ENCODE peak calls at places on chromosomes 6 and 20, in ten cellular contexts. S is substantia nigra, F is HTR-8/SVneo, N is EH, O is Daoy, B is T-helper 17 cell, E is heart right ventricle, J is T-cell, P is MV-4-11, K is cardiac fibroblast. X is an unnamed sample.

GRCh38 chr20:46206025-46206424 is 87.9 kb downstream of the CD40 start:
- DNase-seq in S (peak; percentile 36), F (peak; percentile 83), N (peak; percentile 64), O (peak; percentile 67), B (no peak), E (peak; percentile 46), J (no peak), P (peak; percentile 98), K (peak; percentile 57), X (peak; percentile 49)

GRCh38 chr6:29625337-29625930 is 7.5 kb downstream of the GABBR1 start:
- DNase-seq in S (no peak), F (no peak), N (no peak), O (no peak), B (no peak), E (no peak), J (no peak), P (no peak), K (no peak), X (no peak)

GRCh38 chr6:39088331-39088730 is 26.7 kb downstream of the SAYSD1 start:
- DNase-seq in S (no peak), F (peak; percentile 33), N (peak; percentile 56), O (peak; percentile 41), B (no peak), E (peak; percentile 55), J (no peak), P (peak; percentile 92), K (peak; percentile 80), X (peak; percentile 50)

GRCh38 chr20:23658336-23658735 is 20.6 kb upstream of the CST3 start:
- DNase-seq in S (no peak), F (no peak), N (peak; percentile 22), O (no peak), B (no peak), E (no peak), J (no peak), P (no peak), K (no peak), X (no peak)

GRCh38 chr6:36627801-36628246 is 33.7 kb downstream of the SRSF3 start:
- DNase-seq in S (peak; percentile 27), F (no peak), N (peak; percentile 72), O (peak; percentile 88), B (no peak), E (peak; percentile 67), J (no peak), P (no peak), K (peak; percentile 95), X (peak; percentile 69)

GRCh38 chr20:46917155-46917554 is 22.5 kb downstream of the EYA2 start:
- DNase-seq in S (no peak), F (no peak), N (no peak), O (no peak), B (no peak), E (no peak), J (no peak), P (no peak), K (no peak), X (no peak)

GRCh38 chr20:40739841-40740240 is 50.8 kb upstream of the MAFB start:
- DNase-seq in S (no peak), F (no peak), N (no peak), O (no peak), B (no peak), E (no peak), J (no peak), P (no peak), K (no peak), X (no peak)

GRCh38 chr6:37688088-37688850 is 9.4 kb downstream of the MDGA1 start:
- DNase-seq in S (no peak), F (no peak), N (no peak), O (no peak), B (no peak), E (no peak), J (no peak), P (no peak), K (no peak), X (peak; percentile 74)

GRCh38 chr6:139508023-139508422 is 133.6 kb upstream of the CITED2 start:
- DNase-seq in S (no peak), F (peak; percentile 27), N (peak; percentile 56), O (no peak), B (no peak), E (no peak), J (no peak), P (peak; percentile 48), K (peak; percentile 52), X (no peak)

GRCh38 chr6:85462673-85463072 is 12.8 kb downstream of the NT5E start:
- DNase-seq in S (no peak), F (no peak), N (no peak), O (no peak), B (no peak), E (no peak), J (no peak), P (no peak), K (no peak), X (peak; percentile 81)

GRCh38 chr6:56657364-56657763 is 14.7 kb upstream of the DST start:
- DNase-seq in S (no peak), F (no peak), N (no peak), O (no peak), B (no peak), E (no peak), J (no peak), P (peak; percentile 18), K (no peak), X (no peak)

GRCh38 chr20:8082999-8083398 is 49.1 kb upstream of the PLCB1 start:
- DNase-seq in S (no peak), F (no peak), N (peak; percentile 16), O (no peak), B (no peak), E (peak; percentile 9), J (no peak), P (no peak), K (peak; percentile 91), X (no peak)

GRCh38 chr20:46939031-46939430 is 44.4 kb downstream of the EYA2 start:
- DNase-seq in S (no peak), F (peak; percentile 56), N (peak; percentile 21), O (no peak), B (no peak), E (no peak), J (no peak), P (peak; percentile 51), K (no peak), X (no peak)

GRCh38 chr6:113630738-113631535 is 226.2 kb upstream of the MARCKS start:
- DNase-seq in S (peak; percentile 9), F (no peak), N (peak; percentile 76), O (peak; percentile 78), B (no peak), E (peak; percentile 17), J (peak; percentile 1), P (peak; percentile 85), K (peak; percentile 70), X (peak; percentile 70)

GRCh38 chr20:13396036-13396435 is 175.0 kb downstream of the ISM1 start:
- DNase-seq in S (no peak), F (no peak), N (peak; percentile 97), O (no peak), B (no peak), E (no peak), J (no peak), P (no peak), K (no peak), X (no peak)

GRCh38 chr6:35327349-35328027 is 14.9 kb upstream of the PPARD start:
- DNase-seq in S (no peak), F (peak; percentile 79), N (peak; percentile 66), O (peak; percentile 48), B (peak; percentile 55), E (peak; percentile 67), J (peak; percentile 78), P (peak; percentile 61), K (peak; percentile 70), X (peak; percentile 82)

GRCh38 chr6:4295058-4295788 is 159.8 kb upstream of the ECI2 start:
- DNase-seq in S (no peak), F (no peak), N (no peak), O (no peak), B (no peak), E (no peak), J (no peak), P (no peak), K (no peak), X (no peak)

GRCh38 chr20:34525709-34526416 is 9.6 kb downstream of the DYNLRB1 start:
- DNase-seq in S (peak; percentile 64), F (peak; percentile 98), N (peak; percentile 100), O (peak; percentile 97), B (no peak), E (peak; percentile 48), J (no peak), P (peak; percentile 11), K (peak; percentile 97), X (no peak)

GRCh38 chr6:170130201-170130621 is 160.7 kb downstream of the DLL1 start:
- DNase-seq in S (no peak), F (no peak), N (no peak), O (no peak), B (no peak), E (no peak), J (no peak), P (no peak), K (no peak), X (no peak)

GRCh38 chr6:163984446-163984936 is 570.0 kb downstream of the QKI start:
- DNase-seq in S (no peak), F (no peak), N (peak; percentile 2), O (peak; percentile 65), B (no peak), E (no peak), J (no peak), P (peak; percentile 86), K (no peak), X (peak; percentile 42)

GRCh38 chr6:39907871-39908575 is 26.2 kb downstream of the MOCS1 start:
- DNase-seq in S (no peak), F (no peak), N (no peak), O (no peak), B (no peak), E (no peak), J (no peak), P (no peak), K (no peak), X (no peak)

GRCh38 chr20:61599061-61599930 is 347.2 kb downstream of the CDH4 start:
- DNase-seq in S (no peak), F (no peak), N (no peak), O (peak; percentile 55), B (no peak), E (no peak), J (no peak), P (no peak), K (no peak), X (peak; percentile 24)

GRCh38 chr6:103797738-103798137 is 1062.0 kb downstream of the HACE1 start:
- DNase-seq in S (no peak), F (no peak), N (no peak), O (no peak), B (no peak), E (no peak), J (no peak), P (no peak), K (peak; percentile 3), X (no peak)